ENCODE peak calls at places on chromosomes 6 and 20, in six cellular contexts. V is type B pancreatic cell; B is glomerular endothelial cell; J is 8988T; X is stimulated activated CD4-positive, alpha-beta T cell treated with anti-CD3 and anti-CD28 coated beads, Interleukin-12 subunit alpha, Interleukin-12 subunit beta, amount 100 ng/mL, for 4 hours; Z is NCI-H1417. Y is an unnamed sample.

GRCh38 chr20:62156592-62157386 is 13.2 kb downstream of the SS18L1 start:
- DNase-seq in V (no peak), B (no peak), J (peak; percentile 99), X (peak; percentile 71), Z (no peak), Y (peak; percentile 81)

GRCh38 chr20:45450097-45450818 is 19.3 kb upstream of the WFDC2 start:
- DNase-seq in V (no peak), B (no peak), J (peak; percentile 27), X (no peak), Z (no peak), Y (no peak)

GRCh38 chr6:112027942-112028674 is 25.8 kb upstream of the CCN6 start:
- DNase-seq in V (no peak), B (no peak), J (no peak), X (no peak), Z (no peak), Y (no peak)

GRCh38 chr20:50281831-50282591 is 91.4 kb downstream of the CEBPB start:
- DNase-seq in V (no peak), B (no peak), J (no peak), X (no peak), Z (no peak), Y (no peak)

GRCh38 chr6:98764378-98764911 is 69.9 kb upstream of the POU3F2 start:
- DNase-seq in V (no peak), B (no peak), J (no peak), X (no peak), Z (no peak), Y (no peak)

GRCh38 chr6:109048176-109048575 is 46.5 kb downstream of the SESN1 start:
- DNase-seq in V (no peak), B (no peak), J (no peak), X (no peak), Z (no peak), Y (no peak)

GRCh38 chr20:63048516-63049190 is 41.9 kb upstream of the BHLHE23 start:
- DNase-seq in V (no peak), B (no peak), J (no peak), X (no peak), Z (peak; percentile 25), Y (no peak)

GRCh38 chr6:138250513-138251247 is 32.4 kb upstream of the PBOV1 start:
- DNase-seq in V (no peak), B (peak; percentile 10), J (no peak), X (no peak), Z (peak; percentile 61), Y (no peak)

GRCh38 chr20:41179961-41180360 is 42.6 kb downstream of the PLCG1 start:
- DNase-seq in V (peak; percentile 48), B (no peak), J (no peak), X (no peak), Z (no peak), Y (peak; percentile 33)

GRCh38 chr6:44016131-44016870 is 111.0 kb downstream of the MRPL14 start:
- DNase-seq in V (no peak), B (no peak), J (no peak), X (no peak), Z (no peak), Y (no peak)

GRCh38 chr6:137165375-137166246 is 7.8 kb downstream of the IL22RA2 start:
- DNase-seq in V (no peak), B (no peak), J (peak; percentile 18), X (no peak), Z (peak; percentile 36), Y (peak; percentile 22)

GRCh38 chr20:33211817-33212424 is 5.2 kb upstream of the BPIFA3 start:
- DNase-seq in V (no peak), B (peak; percentile 16), J (peak; percentile 67), X (peak; percentile 7), Z (peak; percentile 43), Y (no peak)

GRCh38 chr6:121847806-121848522 is 412.5 kb downstream of the GJA1 start:
- DNase-seq in V (no peak), B (no peak), J (no peak), X (no peak), Z (no peak), Y (no peak)

GRCh38 chr20:46811328-46812084 is 83.1 kb upstream of the EYA2 start:
- DNase-seq in V (no peak), B (no peak), J (no peak), X (no peak), Z (peak; percentile 96), Y (no peak)

GRCh38 chr20:44776977-44777376 is 31.3 kb downstream of the KCNK15 start:
- DNase-seq in V (no peak), B (no peak), J (no peak), X (no peak), Z (no peak), Y (no peak)

GRCh38 chr6:157535354-157536217 is 154.6 kb downstream of the ZDHHC14 start:
- DNase-seq in V (no peak), B (peak; percentile 71), J (no peak), X (no peak), Z (no peak), Y (no peak)

GRCh38 chr20:17665756-17666155 is 16.3 kb downstream of the RRBP1 start:
- DNase-seq in V (no peak), B (no peak), J (no peak), X (no peak), Z (no peak), Y (no peak)

Y was measured in stimulated activated effector memory CD8-positive, alpha-beta T cell treated with anti-CD3 and anti-CD28 coated beads, Interleukin-12 subunit alpha, Interleukin-12 subunit beta, amount 100 ng/mL, for 72 hours.